ENCODE peak calls at places on chromosomes 2 and 18, in eight cellular contexts. P is HepG2, K is suprapubic skin, E is IMR-90, D is testis, X is GM12878, V is HCT116, U is heart left ventricle. L is an unnamed sample.

GRCh38 chr2:24365051-24365450 is 4.7 kb upstream of the ITSN2 start:
- DNase-seq in D (peak), X (no peak), E (no peak), V (no peak), K (peak), P (no peak), U (peak), L (peak)

GRCh38 chr2:100833330-100833729 is 13.4 kb downstream of the NPAS2 start:
- DNase-seq in X (no peak), V (no peak), D (no peak), U (no peak), K (no peak), P (no peak), E (no peak), L (no peak)

GRCh38 chr2:142286618-142287017 is 155.8 kb upstream of the LRP1B start:
- DNase-seq in U (no peak), X (no peak), D (peak), P (peak), E (no peak), V (peak), K (no peak), L (no peak)

GRCh38 chr2:58479557-58480120 is 238.5 kb upstream of the FANCL start:
- DNase-seq in K (no peak), E (no peak), U (no peak), P (no peak), X (no peak), V (no peak), D (no peak), L (no peak)

GRCh38 chr18:49011291-49011746 is 60.6 kb upstream of the SMAD7 start:
- DNase-seq in X (no peak), V (no peak), D (peak), P (no peak), K (peak), U (peak), E (no peak), L (no peak)

GRCh38 chr2:133232556-133232955 is 335.7 kb downstream of the NCKAP5 start:
- DNase-seq in X (no peak), V (no peak), K (no peak), E (no peak), P (no peak), U (no peak), D (no peak), L (no peak)

GRCh38 chr18:24761765-24762164 is 301.3 kb downstream of the HRH4 start:
- DNase-seq in K (no peak), U (no peak), D (no peak), V (no peak), X (no peak), P (no peak), E (no peak), L (no peak)

GRCh38 chr18:3538456-3538855 is 88.5 kb downstream of the TGIF1 start:
- DNase-seq in X (no peak), D (no peak), U (no peak), P (no peak), V (no peak), K (no peak), E (peak), L (no peak)

GRCh38 chr2:222538535-222538934 is 114.2 kb downstream of the SGPP2 start:
- DNase-seq in D (no peak), X (no peak), V (no peak), U (no peak), K (no peak), P (no peak), E (no peak), L (no peak)

GRCh38 chr2:158321264-158321663 is 135.3 kb downstream of the CCDC148 start:
- DNase-seq in K (no peak), X (no peak), V (peak), D (no peak), E (peak), P (no peak), U (no peak), L (no peak)

GRCh38 chr2:226118471-226119429 is 680.9 kb downstream of the IRS1 start:
- DNase-seq in X (no peak), E (peak), U (no peak), V (peak), P (peak), D (peak), K (peak), L (peak)

GRCh38 chr2:10133007-10133647 is 10.6 kb downstream of the RRM2 start:
- DNase-seq in K (no peak), D (no peak), P (no peak), E (no peak), V (no peak), X (no peak), U (no peak), L (no peak)
- TF ChIP-seq POLR2A in K (no peak), D (no peak), P (no peak), E (peak), V (no peak), X (peak), U (no peak), L (no peak)

DNA sequence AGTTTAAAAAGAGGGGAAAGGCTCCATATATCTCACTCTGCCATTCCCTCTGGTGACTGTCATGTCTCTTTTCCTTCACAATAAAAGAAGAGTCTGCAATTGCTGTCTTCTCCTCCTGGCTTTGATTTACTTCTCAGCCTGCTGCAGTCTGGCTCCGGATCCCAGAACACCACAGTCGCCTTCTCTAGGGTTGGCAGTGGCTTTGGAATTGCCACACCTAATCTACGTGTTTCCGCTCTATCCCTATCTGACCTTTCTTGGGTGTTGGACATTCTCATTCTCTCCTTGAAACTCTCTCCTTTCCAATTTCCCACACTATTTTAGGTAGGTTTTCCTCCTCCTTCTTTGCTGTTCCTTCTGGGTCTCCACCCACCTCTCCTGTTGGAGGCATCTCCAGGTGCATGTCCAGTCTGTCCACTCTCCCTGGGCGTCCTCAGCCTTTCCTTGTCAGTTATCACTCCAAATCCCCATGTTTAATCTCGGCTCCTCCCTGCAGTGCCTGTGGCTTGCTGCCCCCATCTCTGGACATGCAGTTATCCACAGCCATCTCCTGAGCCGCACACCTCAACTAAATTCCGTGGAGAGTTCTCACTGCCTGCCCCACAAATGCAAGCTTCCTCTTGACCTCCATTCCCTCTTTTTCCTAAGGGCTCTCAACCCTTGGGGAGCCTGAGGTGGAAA is 112.8 kb downstream of the KCTD1 start:
- DNase-seq in U (no peak), K (no peak), P (no peak), X (no peak), D (no peak), E (no peak), V (no peak), L (no peak)
- H3K4me3 ChIP-seq in U (no peak), K (no peak), P (no peak), X (no peak), D (no peak), E (no peak), V (peak), L (no peak)

GRCh38 chr2:19045151-19045550 is 313.3 kb downstream of the OSR1 start:
- DNase-seq in D (peak), E (no peak), P (no peak), V (no peak), K (no peak), X (no peak), U (no peak), L (no peak)
- H3K27ac ChIP-seq in D (no peak), E (no peak), P (no peak), V (no peak), K (no peak), X (no peak), U (no peak), L (no peak)

GRCh38 chr2:55232084-55232862 is at the start of the genes CLHC1 and RPS27A:
- DNase-seq in U (peak), K (peak), D (peak), E (peak), X (peak), P (peak), V (peak), L (peak)
- TF ChIP-seq POLR2A in U (peak), K (peak), D (no peak), E (peak), X (peak), P (peak), V (peak), L (peak)

GRCh38 chr18:61333271-61333745 is at the start of gene CDH20:
- DNase-seq in K (no peak), V (no peak), E (no peak), P (no peak), U (peak), D (no peak), X (no peak), L (no peak)
- H3K4me3 ChIP-seq in K (peak), V (no peak), E (no peak), P (no peak), U (peak), D (peak), X (no peak), L (no peak)

GRCh38 chr2:241356871-241357260 is 781 bp downstream of the FARP2 start:
- DNase-seq in X (no peak), P (no peak), K (no peak), D (no peak), E (no peak), V (no peak), U (no peak), L (no peak)
- H3K27ac ChIP-seq in X (peak), P (peak), K (peak), D (peak), E (peak), V (peak), U (peak), L (peak)

DNA sequence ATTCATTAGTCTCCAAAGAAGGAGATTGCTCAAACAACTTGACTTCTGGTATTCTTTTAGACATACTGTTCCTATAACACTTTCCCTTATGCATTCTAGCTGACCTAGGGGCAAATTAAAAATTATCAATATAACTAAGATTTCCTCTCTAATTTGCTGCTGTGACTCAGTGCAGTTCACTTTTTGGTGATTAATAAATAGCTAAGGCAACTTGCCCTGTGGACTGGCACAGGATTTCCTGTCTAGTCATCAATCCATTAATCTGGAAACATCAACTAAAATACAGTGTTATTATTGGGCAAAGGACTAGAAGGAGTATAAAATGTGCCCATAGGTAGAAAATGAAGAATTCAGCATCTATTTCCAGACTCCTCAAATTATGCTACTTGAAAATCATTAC is 83.5 kb upstream of the SERPINE2 start:
- DNase-seq in E (no peak), U (no peak), X (no peak), K (no peak), D (no peak), V (no peak), P (no peak), L (no peak)
- TF ChIP-seq POLR2A in E (no peak), U (no peak), X (no peak), K (no peak), D (no peak), V (no peak), P (no peak), L (no peak)

DNA sequence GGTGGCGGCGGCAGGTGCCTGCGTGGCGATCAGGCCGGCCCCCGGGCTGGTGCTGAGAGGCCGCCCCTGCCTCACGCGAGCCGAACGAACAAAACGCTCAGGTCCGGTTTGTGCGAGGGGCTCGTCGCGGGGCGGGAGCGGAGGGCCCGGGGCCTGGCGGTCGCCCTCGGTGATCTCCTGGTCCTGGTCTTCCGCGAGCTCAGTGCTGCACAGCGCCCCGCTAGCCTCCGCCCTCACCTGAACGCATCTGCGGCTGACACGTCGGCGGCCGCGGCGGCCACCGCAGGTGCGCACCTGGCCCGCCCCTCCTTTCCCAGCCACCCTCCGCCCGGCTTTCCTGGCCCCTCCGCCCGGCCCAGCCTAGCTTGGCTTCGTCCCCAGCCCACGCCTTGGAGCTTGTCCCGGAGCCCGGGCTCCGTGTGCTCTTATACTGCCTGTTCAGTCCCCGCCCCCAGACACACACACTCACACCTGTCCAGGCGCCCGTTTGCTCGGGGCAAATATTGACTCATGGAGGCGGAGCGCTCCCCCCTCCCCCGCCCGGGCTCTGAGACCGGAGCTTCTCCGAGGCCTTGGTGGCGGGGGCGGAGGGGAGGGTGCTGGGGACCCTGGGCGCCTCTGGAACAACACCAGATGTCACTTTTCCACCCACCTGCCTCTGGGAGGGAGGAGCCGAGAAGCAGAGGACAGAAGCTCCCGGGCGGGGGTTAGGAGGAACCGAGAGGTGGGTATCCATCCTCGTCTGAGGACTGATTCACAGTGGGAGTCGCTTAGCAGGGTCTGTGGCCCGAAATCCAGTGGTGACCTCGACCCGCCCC is 8.6 kb upstream of the CRYBA2 start:
- DNase-seq in K (peak), E (no peak), V (peak), P (peak), X (no peak), U (no peak), D (no peak), L (no peak)
- H3K4me3 ChIP-seq in K (peak), E (no peak), V (peak), P (no peak), X (no peak), U (no peak), D (peak), L (no peak)